ENCODE peak calls at places on chromosomes 7 and 10, in five cellular contexts. K is mammary epithelial cell, N is fibroblast of lung, S is PC-3, P is GM23338. X is an unnamed sample.

GRCh38 chr7:30309842-30310435 is 25.5 kb downstream of the ZNRF2 start:
- DNase-seq in S (no peak), P (no peak), N (no peak), K (no peak), X (no peak)

GRCh38 chr10:132386419-132386831 is 10.6 kb upstream of the PWWP2B start:
- DNase-seq in S (no peak), K (no peak), P (no peak), N (no peak), X (no peak)

GRCh38 chr7:23544913-23545354 is 13.2 kb upstream of the TRA2A start:
- DNase-seq in K (peak; percentile 39), S (peak; percentile 74), P (peak; percentile 76), N (peak; percentile 32), X (peak; percentile 63)

GRCh38 chr7:96344236-96344635 is 22.3 kb upstream of the SLC25A13 start:
- DNase-seq in S (no peak), P (no peak), K (no peak), N (no peak), X (no peak)

GRCh38 chr7:116455009-116455408 is 44.5 kb upstream of the CAV2 start:
- DNase-seq in S (peak; percentile 84), N (peak; percentile 77), P (no peak), K (peak; percentile 52), X (no peak)

GRCh38 chr10:62885656-62886461 is 69.7 kb upstream of the EGR2 start:
- DNase-seq in P (no peak), K (peak; percentile 33), S (peak; percentile 100), N (peak; percentile 82), X (no peak)

GRCh38 chr10:132665946-132666732 is 119.8 kb downstream of the NKX6-2 start:
- DNase-seq in K (peak; percentile 85), N (peak; percentile 95), S (peak; percentile 92), P (no peak), X (no peak)

GRCh38 chr10:102501201-102502028 is 1.1 kb downstream of the ACTR1A start:
- DNase-seq in S (no peak), K (peak; percentile 8), N (no peak), P (peak; percentile 26), X (peak; percentile 15)

GRCh38 chr10:25933653-25934608 is at the start of gene MYO3A:
- DNase-seq in N (no peak), K (no peak), S (no peak), P (peak; percentile 83), X (no peak)

GRCh38 chr10:17713133-17713532 is 38.9 kb upstream of the TMEM236 start:
- DNase-seq in S (no peak), P (no peak), K (no peak), N (no peak), X (no peak)

GRCh38 chr10:131230166-131230565 is 81.4 kb downstream of the TCERG1L start:
- DNase-seq in S (no peak), P (no peak), N (no peak), K (no peak), X (no peak)

GRCh38 chr7:134948736-134949135 is 37.6 kb upstream of the AGBL3 start:
- DNase-seq in N (peak; percentile 36), P (no peak), K (no peak), S (no peak), X (no peak)

GRCh38 chr7:155384751-155385150 is 73.2 kb upstream of the EN2 start:
- DNase-seq in S (no peak), N (no peak), K (no peak), P (no peak), X (no peak)

GRCh38 chr7:152336754-152337368 is 98.9 kb downstream of the KMT2C start:
- DNase-seq in S (peak; percentile 66), K (peak; percentile 37), N (peak; percentile 45), P (peak; percentile 73), X (peak; percentile 70)

GRCh38 chr10:11610855-11611247 is 599 bp downstream of the USP6NL start:
- DNase-seq in K (peak; percentile 28), N (peak; percentile 44), S (no peak), P (peak; percentile 46), X (peak; percentile 64)

GRCh38 chr10:57959318-57960003 is 308.2 kb downstream of the IPMK start:
- DNase-seq in S (no peak), K (no peak), P (no peak), N (no peak), X (no peak)

GRCh38 chr10:119335671-119336353 is 128.4 kb downstream of the GRK5 start:
- DNase-seq in N (peak; percentile 61), S (no peak), K (no peak), P (no peak), X (no peak)

GRCh38 chr10:123154092-123154942 is at the start of gene BUB3:
- DNase-seq in K (peak; percentile 99), S (peak; percentile 97), P (peak; percentile 99), N (peak; percentile 99), X (peak; percentile 99)
- TF ChIP-seq CTCF in K (no peak), S (no peak), P (no peak), N (peak; percentile 7), X (no peak)

GRCh38 chr10:70444613-70445222 is 3.2 kb upstream of the NODAL start:
- DNase-seq in K (no peak), P (no peak), N (no peak), S (no peak), X (no peak)

GRCh38 chr10:70441161-70441876 is at the start of gene NODAL:
- DNase-seq in N (no peak), K (no peak), S (no peak), P (peak; percentile 68), X (no peak)

GRCh38 chr10:70440296-70441160 is 953 bp downstream of the NODAL start:
- DNase-seq in S (no peak), P (peak; percentile 64), K (no peak), N (no peak), X (no peak)

GRCh38 chr10:70442332-70442988 is 979 bp upstream of the NODAL start:
- DNase-seq in K (no peak), P (peak; percentile 96), S (no peak), N (no peak), X (no peak)

DNA sequence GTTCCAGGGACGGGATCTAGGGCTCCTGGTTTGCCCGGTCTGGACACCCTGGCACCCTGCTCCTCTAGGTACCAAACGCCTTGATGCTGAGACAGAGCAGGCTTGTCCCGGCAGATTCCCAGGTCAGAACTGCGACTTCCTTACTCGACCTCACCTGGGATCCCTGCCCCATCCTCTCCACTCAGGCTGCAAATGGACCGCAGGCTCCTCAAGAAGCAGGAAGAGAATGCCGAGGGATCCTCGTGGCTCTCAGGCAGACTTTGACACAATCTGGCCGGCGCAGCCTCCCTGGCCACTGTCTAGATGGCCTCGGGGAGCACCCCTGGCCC is 360 bp upstream of the NODAL start:
- DNase-seq in S (no peak), K (no peak), P (peak; percentile 61), N (no peak), X (no peak)
- H2AFZ ChIP-seq in S (no peak overlapping the region), K (peak overlapping the region; percentile 41), P (peak overlapping the region; percentile 79), N (no peak overlapping the region), X (no peak overlapping the region)

GRCh38 chr7:75637854-75638606 is 100.7 kb downstream of the HIP1 start:
- DNase-seq in P (peak; percentile 55), S (no peak), N (no peak), K (no peak), X (no peak)
- H3K4me1 ChIP-seq in P (peaks cover 25% of the 10 kb centered on the region), S (peaks cover 5% of the 10 kb centered on the region), N (peaks cover 4% of the 10 kb centered on the region), K (peaks cover 9% of the 10 kb centered on the region), X (peaks cover 10% of the 10 kb centered on the region)

GRCh38 chr7:42972703-42973500 is 40.7 kb downstream of the MRPL32 start:
- DNase-seq in K (no peak), N (peak; percentile 99), S (peak; percentile 72), P (peak; percentile 6), X (peak; percentile 30)

GRCh38 chr7:42964849-42965805 is 33.0 kb downstream of the MRPL32 start:
- DNase-seq in K (peak; percentile 6), S (no peak), N (peak; percentile 14), P (peak; percentile 5), X (no peak)

GRCh38 chr7:42964293-42964692 is 32.1 kb downstream of the MRPL32 start:
- DNase-seq in N (no peak), P (no peak), S (no peak), K (no peak), X (no peak)

DNA sequence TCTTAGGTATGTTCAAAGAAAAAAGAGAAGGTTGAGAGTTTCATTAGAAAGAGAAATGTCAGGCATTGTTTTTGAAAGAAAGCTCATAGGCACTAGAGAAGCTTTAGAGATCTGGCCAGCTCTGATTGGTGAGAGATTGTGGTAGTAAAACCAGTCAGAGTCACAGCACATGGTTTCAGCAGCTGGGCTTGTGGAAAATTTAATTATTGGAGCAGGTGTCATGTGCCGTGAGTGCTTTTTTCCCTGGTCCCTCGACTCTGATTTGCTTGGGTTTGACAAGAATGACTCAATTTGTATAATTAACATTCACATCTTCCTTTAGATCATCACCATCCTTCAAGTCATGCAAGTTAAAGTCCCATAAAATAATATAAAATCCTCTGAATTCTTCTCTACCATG is 35.2 kb downstream of the MRPL32 start:
- DNase-seq in K (no peak), S (no peak), N (no peak), P (no peak), X (peak; percentile 8)
- TF ChIP-seq CTCF in K (no peak), S (no peak), N (no peak), P (no peak), X (no peak)

GRCh38 chr10:98469532-98469931 is 22.8 kb upstream of the HPS1 start:
- DNase-seq in P (no peak), K (no peak), N (no peak), S (no peak), X (no peak)

GRCh38 chr10:98463976-98464754 is 17.4 kb upstream of the HPS1 start:
- DNase-seq in S (no peak), P (no peak), K (no peak), N (no peak), X (no peak)

GRCh38 chr10:98467506-98468318 is 21.0 kb upstream of the HPS1 start:
- DNase-seq in K (peak; percentile 73), N (peak; percentile 79), P (peak; percentile 91), S (peak; percentile 80), X (peak; percentile 86)

GRCh38 chr10:98465866-98466265 is 19.1 kb upstream of the HPS1 start:
- DNase-seq in N (no peak), P (no peak), K (no peak), S (no peak), X (no peak)

DNA sequence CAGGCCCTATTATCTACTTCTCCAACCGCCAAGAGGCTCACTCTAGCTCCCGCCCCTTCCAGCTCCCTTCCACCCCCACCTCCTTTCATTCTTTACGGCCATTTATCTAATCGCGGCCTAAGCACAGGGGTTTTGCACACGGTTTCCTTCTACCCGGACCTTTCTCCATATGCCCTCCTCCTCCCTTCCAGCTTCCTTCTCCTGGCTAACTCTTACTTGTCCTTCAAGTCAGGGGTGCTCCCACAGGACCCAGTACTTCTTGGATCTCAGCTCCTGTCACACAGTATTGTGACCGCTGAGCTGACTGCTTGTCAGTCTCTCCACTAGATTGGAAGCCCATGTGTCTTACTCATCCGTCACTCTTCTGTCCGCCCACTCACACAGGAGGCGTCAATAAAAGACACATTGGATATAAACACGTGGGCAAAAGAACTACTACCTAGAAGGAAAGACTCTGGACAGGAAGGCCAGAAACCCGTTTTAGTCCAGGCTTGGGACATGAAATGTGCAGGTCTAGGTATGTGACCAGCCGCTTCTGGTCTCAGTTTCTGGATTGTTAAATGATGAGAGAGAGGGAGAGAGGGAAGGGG is 20.3 kb upstream of the HPS1 start:
- DNase-seq in P (no peak), S (no peak), N (no peak), K (no peak), X (no peak)
- H2AFZ ChIP-seq in P (peak overlapping the region; percentile 88), S (peak overlapping the region; percentile 46), N (peak overlapping the region; percentile 79), K (peak overlapping the region; percentile 95), X (peak overlapping the region; percentile 95)